ENCODE peak calls at places on chromosomes 6 and 20, in five cellular contexts. D is A549; V is heart left ventricle; X is CD8-positive, alpha-beta memory T cell; G is CD8-positive, alpha-beta T cell. Y is an unnamed sample.

GRCh38 chr6:43910638-43911353 is 140.8 kb downstream of the VEGFA start:
- DNase-seq in D (peak; percentile 42), V (no peak), X (no peak), G (no peak), Y (no peak)

GRCh38 chr20:1652960-1653359 is 4.6 kb downstream of the SIRPG start:
- DNase-seq in D (no peak), V (no peak), X (no peak), G (no peak), Y (no peak)

GRCh38 chr20:62159835-62160234 is 16.3 kb downstream of the SS18L1 start:
- DNase-seq in D (no peak), V (no peak), X (no peak), G (no peak), Y (no peak)

GRCh38 chr6:156279306-156279969 is 497.7 kb upstream of the ARID1B start:
- DNase-seq in D (no peak), V (no peak), X (no peak), G (no peak), Y (no peak)

GRCh38 chr6:130676077-130676772 is 151.0 kb upstream of the SMLR1 start:
- DNase-seq in D (no peak), V (peak; percentile 20), X (no peak), G (no peak), Y (no peak)

GRCh38 chr20:40652426-40652825 is 36.6 kb downstream of the MAFB start:
- DNase-seq in D (no peak), V (no peak), X (no peak), G (no peak), Y (no peak)

GRCh38 chr6:148414836-148415235 is 72.2 kb downstream of the SASH1 start:
- DNase-seq in D (no peak), V (no peak), X (no peak), G (no peak), Y (no peak)

GRCh38 chr6:125046107-125046925 is 84.1 kb downstream of the RNF217 start:
- DNase-seq in D (no peak), V (no peak), X (no peak), G (no peak), Y (no peak)

GRCh38 chr6:120606743-120607142 is 727.5 kb downstream of the TBC1D32 start:
- DNase-seq in D (no peak), V (no peak), X (no peak), G (no peak), Y (no peak)

GRCh38 chr20:43723735-43724134 is 3.1 kb downstream of the GTSF1L start:
- DNase-seq in D (no peak), V (no peak), X (no peak), G (no peak), Y (no peak)

GRCh38 chr20:32528291-32528891 is 56.7 kb downstream of the NOL4L start:
- DNase-seq in D (no peak), V (peak; percentile 70), X (no peak), G (no peak), Y (no peak)

GRCh38 chr6:16991981-16992629 is 109.7 kb upstream of the STMND1 start:
- DNase-seq in D (no peak), V (no peak), X (no peak), G (no peak), Y (no peak)

GRCh38 chr6:119493980-119494379 is 144.4 kb upstream of the MAN1A1 start:
- DNase-seq in D (no peak), V (no peak), X (no peak), G (no peak), Y (peak; percentile 50)

DNA sequence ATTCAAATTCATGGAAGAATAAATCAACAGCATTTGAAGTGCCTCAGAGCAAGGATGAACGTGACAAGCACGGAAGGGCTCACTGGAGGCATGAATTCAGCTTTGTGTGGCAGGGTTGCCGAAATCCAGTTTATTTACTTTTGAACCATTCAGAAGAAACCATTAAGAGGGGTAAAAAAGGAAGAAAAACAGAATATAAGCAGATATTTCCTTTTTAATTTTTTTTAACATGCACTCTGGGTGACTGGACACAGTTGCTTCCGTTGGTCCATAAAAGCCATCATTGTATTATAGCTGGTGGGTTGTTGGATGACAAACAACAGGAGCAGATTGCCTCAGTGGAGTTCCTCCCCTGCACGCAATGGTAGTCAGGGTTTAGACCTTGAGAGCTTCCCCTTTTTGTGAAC is 17.3 kb upstream of the SNRPB2 start:
- DNase-seq in D (no peak), V (no peak), X (no peak), G (no peak), Y (peak; percentile 36)
- H3K27ac ChIP-seq in D (no peak overlapping the region), V (no peak overlapping the region), X (no peak overlapping the region), G (no peak overlapping the region), Y (no peak overlapping the region)

GRCh38 chr6:27752038-27752885 is 159.9 kb downstream of the OR2B2 start:
- DNase-seq in D (peak; percentile 79), V (peak; percentile 30), X (peak; percentile 24), G (peak; percentile 24), Y (peak; percentile 89)

GRCh38 chr6:27755768-27756167 is 156.4 kb downstream of the OR2B2 start:
- DNase-seq in D (no peak), V (no peak), X (no peak), G (no peak), Y (no peak)

GRCh38 chr6:27753668-27754407 is 158.4 kb downstream of the OR2B2 start:
- DNase-seq in D (peak; percentile 91), V (peak; percentile 47), X (peak; percentile 32), G (peak; percentile 26), Y (peak; percentile 83)

GRCh38 chr6:27757307-27757706 is 154.9 kb downstream of the OR2B2 start:
- DNase-seq in D (no peak), V (no peak), X (peak; percentile 29), G (peak; percentile 37), Y (no peak)

GRCh38 chr6:27754408-27754782 is 157.8 kb downstream of the OR2B2 start:
- DNase-seq in D (no peak), V (no peak), X (no peak), G (no peak), Y (no peak)
- H3K27ac ChIP-seq in D (peak overlapping the region; percentile 33), V (no peak overlapping the region), X (peak overlapping the region; percentile 34), G (no peak overlapping the region), Y (no peak overlapping the region)

GRCh38 chr6:15250440-15251168 is 4.7 kb downstream of the JARID2 start:
- DNase-seq in D (no peak), V (no peak), X (no peak), G (no peak), Y (no peak)
- H3K27ac ChIP-seq in D (no peak overlapping the region), V (no peak overlapping the region), X (no peak overlapping the region), G (no peak overlapping the region), Y (no peak overlapping the region)

GRCh38 chr6:291697-292505 is at the start of gene DUSP22:
- DNase-seq in D (peak; percentile 78), V (peak; percentile 92), X (peak; percentile 70), G (peak; percentile 67), Y (peak; percentile 80)
- H3K27ac ChIP-seq in D (peak within 1 kb of the TSS; percentile 97), V (peak within 1 kb of the TSS; percentile 94), X (peak within 1 kb of the TSS; percentile 71), G (peak within 1 kb of the TSS; percentile 55), Y (peak within 1 kb of the TSS; percentile 84)

GRCh38 chr6:19806971-19807396 is 30.2 kb upstream of the ID4 start:
- DNase-seq in D (no peak), V (no peak), X (no peak), G (no peak), Y (no peak)
- H3K27ac ChIP-seq in D (peak overlapping the region; percentile 22), V (no peak overlapping the region), X (no peak overlapping the region), G (no peak overlapping the region), Y (no peak overlapping the region)

DNA sequence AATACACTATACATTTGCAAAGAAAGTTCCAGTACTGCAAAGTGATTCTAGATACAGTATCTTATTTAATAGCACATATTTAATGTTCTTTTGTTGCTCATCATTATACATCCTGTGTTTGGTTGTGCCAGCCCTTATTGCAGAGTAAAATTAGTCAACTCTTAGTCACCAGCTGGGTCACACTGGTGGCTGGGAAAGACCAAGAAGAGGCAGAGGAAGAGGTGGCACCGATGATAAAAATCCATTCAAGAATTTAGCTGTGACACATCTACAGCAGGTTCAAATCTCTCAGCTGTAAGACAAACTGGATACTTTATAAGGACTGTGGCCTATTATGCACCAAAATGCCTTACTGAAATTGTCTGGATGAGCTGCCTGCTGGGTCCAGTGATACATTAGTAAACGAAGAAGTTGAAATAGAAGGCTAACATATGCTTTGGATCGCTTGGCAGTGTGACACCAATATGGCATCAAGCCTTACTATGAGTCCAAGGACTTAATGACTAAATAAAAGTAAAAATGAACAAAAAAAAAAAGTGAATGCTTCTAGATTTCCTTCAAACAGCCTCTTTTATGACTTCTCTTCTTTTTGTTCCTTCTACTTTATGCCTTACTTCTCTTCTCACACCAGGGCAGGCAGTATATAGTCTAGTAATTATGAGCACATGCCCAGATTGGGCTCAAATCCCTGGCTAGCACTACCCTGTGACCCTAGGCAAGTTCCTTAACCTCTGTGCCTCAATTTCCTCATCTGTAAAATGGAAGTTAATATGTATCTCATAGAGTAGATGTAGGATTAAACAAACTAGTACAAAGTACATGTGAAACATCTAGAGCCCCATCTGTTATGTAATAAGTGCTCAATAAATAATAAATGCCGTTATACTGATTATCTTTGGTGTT is 29.4 kb upstream of the RNF8 start:
- DNase-seq in D (no peak), V (no peak), X (no peak), G (no peak), Y (no peak)
- H3K27ac ChIP-seq in D (no peak overlapping the region), V (no peak overlapping the region), X (no peak overlapping the region), G (no peak overlapping the region), Y (peak overlapping the region; percentile 94)

DNA sequence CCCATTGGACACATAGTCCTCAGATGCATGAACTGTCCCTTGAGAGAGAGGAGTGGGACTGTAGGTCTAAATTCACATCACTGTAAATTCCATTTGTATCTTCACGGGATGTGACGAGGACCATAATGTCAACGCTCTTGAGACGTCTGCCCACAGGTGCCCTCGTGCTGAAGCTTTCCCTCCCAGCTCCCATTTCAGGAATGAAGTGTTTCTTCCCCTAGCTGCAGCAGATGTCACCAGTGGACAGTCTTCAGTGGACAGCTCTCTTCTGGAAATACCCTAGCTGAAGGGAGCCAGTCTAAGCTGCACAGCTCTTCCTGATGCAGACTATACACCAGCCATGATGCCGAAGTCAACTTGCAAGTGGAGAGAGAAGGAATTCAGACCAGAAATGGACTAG is 217.4 kb upstream of the ECI2 start:
- DNase-seq in D (no peak), V (no peak), X (no peak), G (no peak), Y (no peak)
- H3K27ac ChIP-seq in D (peak overlapping the region; percentile 93), V (peak overlapping the region; percentile 83), X (no peak overlapping the region), G (no peak overlapping the region), Y (no peak overlapping the region)

Y was measured in HepG2.